ENCODE peak calls at places on chromosomes 1 and 21, in four cellular contexts. S is MM.1S, G is WERI-Rb-1, L is thoracic aorta. A is an unnamed sample. For H3K9me3, the result is how much of the 10 kb centered on the place peaks cover.

GRCh38 chr1:203168991-203169390 is 6.6 kb downstream of the MYBPH start:
- DNase-seq in G (no peak), L (no peak), S (no peak), A (no peak)

GRCh38 chr1:151728151-151728711 is 6.9 kb downstream of the RIIAD1 start:
- DNase-seq in S (no peak), G (peak), L (no peak), A (peak)

GRCh38 chr1:30526652-30527345 is 196.6 kb downstream of the MATN1 start:
- DNase-seq in G (no peak), L (no peak), S (no peak), A (peak)

GRCh38 chr1:37147906-37148305 is 113.6 kb upstream of the GRIK3 start:
- DNase-seq in L (no peak), G (no peak), S (no peak), A (no peak)

GRCh38 chr1:156538711-156539440 is 33.5 kb downstream of the IQGAP3 start:
- DNase-seq in L (no peak), G (no peak), S (no peak), A (no peak)

GRCh38 chr1:52741259-52741658 is 15.0 kb downstream of the ZYG11B start:
- DNase-seq in L (no peak), S (peak), G (no peak), A (no peak)

GRCh38 chr1:25360596-25361581 is 22.8 kb downstream of the TMEM50A start:
- DNase-seq in G (no peak), L (no peak), S (no peak), A (no peak)

GRCh38 chr1:64077281-64077940 is 126.0 kb upstream of the UBE2U start:
- DNase-seq in L (no peak), S (no peak), G (no peak), A (no peak)

GRCh38 chr1:89605692-89606091 is 27.2 kb upstream of the LRRC8C start:
- DNase-seq in S (no peak), G (no peak), L (no peak), A (no peak)

GRCh38 chr1:53590581-53591515 is 131.6 kb downstream of the DMRTB1 start:
- DNase-seq in S (no peak), L (no peak), G (no peak), A (no peak)

GRCh38 chr1:243508303-243508713 is 252.5 kb downstream of the SDCCAG8 start:
- DNase-seq in G (no peak), L (no peak), S (no peak), A (no peak)

GRCh38 chr1:198837276-198838021 is 198.6 kb downstream of the PTPRC start:
- DNase-seq in L (no peak), G (peak), S (no peak), A (no peak)

GRCh38 chr1:183185941-183186490 is at the start of gene LAMC2:
- DNase-seq in L (no peak), G (no peak), S (no peak), A (peak)

GRCh38 chr1:78833491-78833890 is 173.0 kb downstream of the ADGRL4 start:
- DNase-seq in S (no peak), G (no peak), L (no peak), A (no peak)

GRCh38 chr1:185096531-185096930 is 51.2 kb downstream of the RNF2 start:
- DNase-seq in S (no peak), G (no peak), L (no peak), A (no peak)

GRCh38 chr1:10755977-10756521 is 40.4 kb downstream of the CASZ1 start:
- DNase-seq in S (peak), G (peak), L (no peak), A (peak)

GRCh38 chr1:228446849-228447248 is 30.2 kb upstream of the TRIM17 start:
- DNase-seq in L (no peak), S (no peak), G (no peak), A (peak)

DNA sequence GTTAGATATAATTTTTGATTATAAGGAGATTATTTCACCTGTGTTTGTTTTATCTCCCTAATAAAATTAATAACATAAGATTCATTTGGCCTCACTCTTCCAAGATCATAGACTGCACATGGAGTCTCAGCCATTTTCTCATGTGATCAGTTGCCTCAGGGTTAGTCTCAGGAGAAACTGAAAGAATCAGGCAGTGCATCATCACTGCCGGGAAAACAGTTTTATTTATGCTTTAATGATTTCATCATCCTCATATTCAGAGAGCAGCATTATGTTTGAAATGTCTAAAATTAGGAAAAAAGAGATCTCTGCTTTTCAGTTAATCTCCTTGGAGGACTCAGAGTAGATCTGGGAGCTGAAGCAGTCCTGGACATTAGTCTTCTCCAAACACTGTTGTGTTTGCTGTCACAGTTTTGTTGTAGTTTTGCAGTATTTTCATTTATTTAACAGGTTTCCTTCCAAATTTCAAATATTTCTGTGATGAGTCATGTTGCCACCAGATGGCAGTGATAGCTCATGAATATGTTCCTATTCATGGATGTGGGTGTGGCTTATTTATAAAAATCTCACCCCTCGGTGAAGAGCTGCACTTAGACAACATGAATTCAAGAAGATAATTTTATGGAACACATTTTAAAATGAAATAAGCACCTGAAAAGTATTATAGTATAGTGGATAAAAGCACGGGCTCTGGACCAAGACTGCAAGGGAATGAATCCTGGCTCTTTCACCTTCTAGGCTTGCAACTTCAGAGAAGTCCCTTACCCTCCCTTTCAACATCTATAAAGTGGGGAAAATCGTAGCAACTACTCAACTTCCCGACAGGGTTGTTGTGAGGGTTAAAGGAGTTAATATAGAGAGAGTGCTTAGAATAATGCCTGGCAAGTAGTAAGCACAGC is 31.2 kb downstream of the CHD1L start:
- DNase-seq in S (peak), L (no peak), G (peak), A (no peak)
- TF ChIP-seq CTCF in S (peak), L (peak), G (peak), A (peak)

GRCh38 chr1:152777510-152778137 is 2.7 kb downstream of the LCE1F start:
- DNase-seq in G (peak), S (peak), L (no peak), A (no peak)
- H3K9me3 ChIP-seq in G (under half), S (under half), L (under half), A (half or more)

GRCh38 chr1:178057863-178058576 is 35.9 kb upstream of the RASAL2 start:
- DNase-seq in L (no peak), S (no peak), G (no peak), A (peak)

GRCh38 chr1:178055779-178056471 is 38.0 kb upstream of the RASAL2 start:
- DNase-seq in S (peak), L (no peak), G (peak), A (no peak)

GRCh38 chr1:178057131-178057765 is 36.7 kb upstream of the RASAL2 start:
- DNase-seq in S (no peak), G (no peak), L (no peak), A (no peak)

GRCh38 chr1:178052650-178053461 is 41.0 kb upstream of the RASAL2 start:
- DNase-seq in L (no peak), S (no peak), G (no peak), A (peak)

DNA sequence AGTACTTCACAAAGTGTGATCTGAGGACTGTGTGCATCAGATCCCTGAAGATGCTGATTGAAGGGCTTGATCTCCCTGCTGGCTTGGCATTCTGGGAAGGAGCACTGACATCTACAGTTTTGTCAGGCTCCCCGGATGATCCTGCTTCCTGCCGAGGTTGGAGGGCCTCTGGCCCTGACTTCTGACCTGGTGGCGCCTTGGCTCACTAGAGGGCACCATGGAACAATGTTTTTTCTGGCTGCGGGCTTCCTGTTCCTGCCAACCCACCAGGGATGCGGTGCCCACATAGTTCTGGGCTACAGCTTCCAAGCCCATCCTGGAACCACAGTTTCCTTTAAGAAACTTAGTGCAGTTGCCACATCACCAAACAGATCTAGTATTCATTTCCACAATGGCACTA is 38.8 kb upstream of the RASAL2 start:
- DNase-seq in S (peak), L (no peak), G (peak), A (peak)
- TF ChIP-seq CTCF in S (peak), L (peak), G (peak), A (peak)

GRCh38 chr21:9756677-9757076 is 764.7 kb upstream of the TPTE start:
- DNase-seq in G (no peak), S (no peak), L (no peak), A (no peak)

GRCh38 chr21:9758141-9758540 is 763.2 kb upstream of the TPTE start:
- DNase-seq in L (no peak), S (no peak), G (no peak), A (no peak)

GRCh38 chr21:9753943-9754342 is 767.4 kb upstream of the TPTE start:
- DNase-seq in G (no peak), L (no peak), S (no peak), A (no peak)

GRCh38 chr21:9758888-9759287 is 762.5 kb upstream of the TPTE start:
- DNase-seq in S (no peak), G (no peak), L (no peak), A (no peak)

DNA sequence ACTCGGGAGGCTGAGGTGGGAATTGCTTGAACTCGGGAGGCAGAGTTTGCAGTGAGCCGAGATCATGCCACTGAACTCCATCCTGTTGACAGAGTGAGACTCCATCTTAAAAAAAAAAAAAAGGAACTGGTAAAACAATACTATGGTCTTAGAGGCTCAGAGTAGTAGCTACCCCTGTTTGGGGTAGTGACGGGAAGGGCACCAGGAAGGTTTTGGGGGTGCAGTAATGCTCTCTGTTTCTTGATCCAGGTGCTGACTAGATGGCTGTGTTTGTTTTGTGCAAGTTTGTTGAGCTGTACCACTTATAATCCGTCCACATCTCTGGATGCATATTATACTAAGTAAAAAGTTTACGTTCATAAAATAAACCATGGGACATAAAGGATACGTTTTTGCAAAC is 765.8 kb upstream of the TPTE start:
- DNase-seq in L (no peak), G (no peak), S (no peak), A (no peak)
- H3K9me3 ChIP-seq in L (under half), G (under half), S (under half), A (half or more)

GRCh38 chr1:27936370-27936769 is 1.6 kb downstream of the SMPDL3B start:
- DNase-seq in G (no peak), S (no peak), L (no peak), A (no peak)
- TF ChIP-seq CTCF in G (no peak), S (no peak), L (no peak), A (no peak)

GRCh38 chr1:29393451-29393826 is 157.1 kb downstream of the PTPRU start:
- DNase-seq in G (no peak), S (no peak), L (no peak), A (no peak)
- H3K9me3 ChIP-seq in G (under half), S (under half), L (under half), A (under half)